ENCODE peak calls at places on chromosomes 7 and 10, in four cellular contexts. One of them, this sample, is unnamed.

GRCh38 chr10:116947838-116948529 is 57.0 kb downstream of the SHTN1 start:
- DNase-seq in HepG2: peak; percentile 54
- DNase-seq in K562: no peak
- DNase-seq in Panc1: peak; percentile 68
- DNase-seq in this sample: peak; percentile 59

GRCh38 chr10:119237722-119238436 is 30.5 kb downstream of the GRK5 start:
- DNase-seq in HepG2: no peak
- DNase-seq in K562: no peak
- DNase-seq in Panc1: no peak
- DNase-seq in this sample: no peak

GRCh38 chr10:17214486-17214885 is 13.0 kb upstream of the TRDMT1 start:
- DNase-seq in HepG2: no peak
- DNase-seq in K562: no peak
- DNase-seq in Panc1: no peak
- DNase-seq in this sample: no peak

GRCh38 chr7:7017707-7018265 is 164.6 kb upstream of the C1GALT1 start:
- DNase-seq in HepG2: no peak
- DNase-seq in K562: no peak
- DNase-seq in Panc1: no peak
- DNase-seq in this sample: no peak

GRCh38 chr7:4849390-4849789 is 12.4 kb downstream of the PAPOLB start:
- DNase-seq in HepG2: peak; percentile 48
- DNase-seq in K562: peak; percentile 56
- DNase-seq in Panc1: peak; percentile 10
- DNase-seq in this sample: peak; percentile 12

GRCh38 chr7:150721970-150722373 is 5.6 kb downstream of the GIMAP1 start:
- DNase-seq in HepG2: no peak
- DNase-seq in K562: no peak
- DNase-seq in Panc1: no peak
- DNase-seq in this sample: no peak

GRCh38 chr7:114885836-114886235 is 36.1 kb upstream of the MDFIC start:
- DNase-seq in HepG2: no peak
- DNase-seq in K562: no peak
- DNase-seq in Panc1: no peak
- DNase-seq in this sample: no peak

GRCh38 chr7:17039372-17039771 is 157.6 kb upstream of the AGR3 start:
- DNase-seq in HepG2: no peak
- DNase-seq in K562: no peak
- DNase-seq in Panc1: no peak
- DNase-seq in this sample: no peak

GRCh38 chr7:7693881-7694280 is 24.5 kb downstream of the RPA3 start:
- DNase-seq in HepG2: peak; percentile 69
- DNase-seq in K562: no peak
- DNase-seq in Panc1: peak; percentile 86
- DNase-seq in this sample: peak; percentile 51

GRCh38 chr10:78960316-78960800 is 108.4 kb upstream of the ZMIZ1 start:
- DNase-seq in HepG2: no peak
- DNase-seq in K562: no peak
- DNase-seq in Panc1: no peak
- DNase-seq in this sample: no peak
- TF ChIP-seq TCF7L2 in HepG2: no peak
- TF ChIP-seq TCF7L2 in K562: no peak
- TF ChIP-seq TCF7L2 in Panc1: no peak
- TF ChIP-seq TCF7L2 in this sample: no peak

DNA sequence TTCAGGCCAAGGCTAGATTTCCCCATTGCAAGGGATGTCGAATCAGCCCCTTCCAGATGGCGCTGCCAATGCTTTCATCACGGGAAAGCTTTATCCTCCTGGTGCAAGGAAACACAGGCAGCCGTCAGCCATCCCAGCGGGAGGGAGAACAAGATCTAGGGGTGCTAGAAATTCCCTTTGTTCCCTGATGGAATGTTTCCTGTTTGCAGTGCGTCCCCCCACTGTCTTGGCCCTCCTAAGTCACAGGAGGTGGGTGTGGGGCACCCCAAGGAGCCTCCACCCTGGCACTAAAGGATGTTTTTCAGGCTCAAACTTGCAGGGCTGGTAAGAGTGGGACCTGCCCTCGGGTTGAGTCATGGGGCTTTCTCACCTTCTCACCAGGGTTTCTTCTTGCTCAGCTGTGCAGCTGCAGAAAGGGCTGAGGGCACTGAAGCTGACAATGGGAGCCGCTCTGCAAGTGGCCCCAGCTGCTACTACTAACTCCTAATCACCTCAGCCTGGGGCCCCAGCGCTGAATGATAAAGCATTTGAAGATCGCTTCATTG is 103.6 kb downstream of the PRPF18 start:
- DNase-seq in HepG2: no peak
- DNase-seq in K562: no peak
- DNase-seq in Panc1: no peak
- DNase-seq in this sample: no peak
- H3K36me3 ChIP-seq in HepG2: no peaks in the 10 kb centered on the region
- H3K36me3 ChIP-seq in K562: no peaks in the 10 kb centered on the region
- H3K36me3 ChIP-seq in Panc1: no peaks in the 10 kb centered on the region
- H3K36me3 ChIP-seq in this sample: no peaks in the 10 kb centered on the region

GRCh38 chr7:71612892-71613291 is 480.9 kb downstream of the GALNT17 start:
- DNase-seq in HepG2: no peak
- DNase-seq in K562: no peak
- DNase-seq in Panc1: no peak
- DNase-seq in this sample: no peak
- TF ChIP-seq TCF7L2 in HepG2: no peak
- TF ChIP-seq TCF7L2 in K562: no peak
- TF ChIP-seq TCF7L2 in Panc1: no peak
- TF ChIP-seq TCF7L2 in this sample: no peak

DNA sequence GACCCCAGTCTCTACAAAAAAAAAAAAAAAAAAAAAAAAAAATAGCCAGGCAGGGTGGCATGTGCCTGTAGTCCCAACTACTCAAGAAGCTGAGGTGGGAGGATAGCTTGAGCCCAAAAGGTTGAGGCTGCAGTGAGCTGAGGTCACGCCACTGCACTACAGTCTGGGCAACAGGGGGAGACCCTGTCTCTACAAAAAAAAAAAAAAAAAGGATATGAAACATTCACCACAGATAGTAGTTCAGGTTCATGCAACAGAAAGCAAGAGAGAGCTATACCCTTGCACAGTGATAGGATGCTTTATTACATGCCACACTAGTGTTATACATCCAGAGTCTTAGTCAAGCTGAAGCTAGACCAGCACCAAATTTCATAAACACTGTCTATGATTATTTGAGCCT is 148.4 kb upstream of the KAT6B start:
- DNase-seq in HepG2: no peak
- DNase-seq in K562: no peak
- DNase-seq in Panc1: no peak
- DNase-seq in this sample: no peak
- H3K36me3 ChIP-seq in HepG2: peaks cover 3% of the 10 kb centered on the region
- H3K36me3 ChIP-seq in K562: peaks cover 10% of the 10 kb centered on the region
- H3K36me3 ChIP-seq in Panc1: no peaks in the 10 kb centered on the region
- H3K36me3 ChIP-seq in this sample: no peaks in the 10 kb centered on the region